ENCODE peak calls at places on chromosomes 5 and 9, in five cellular contexts. N is tibial nerve; J is right cardiac atrium; P is neural crest cell; K is stimulated activated CD8-positive, alpha-beta memory T cell treated with anti-CD3 and anti-CD28 coated beads, Interleukin-15, amount 100 ng/mL, for 1 hour. Z is an unnamed sample.

GRCh38 chr9:126874546-126875314 is 14.3 kb downstream of the ZBTB34 start:
- DNase-seq in N (no peak), J (no peak), K (no peak), P (no peak), Z (no peak)

GRCh38 chr5:30627945-30628344 is 565.5 kb upstream of the CDH6 start:
- DNase-seq in K (no peak), J (no peak), P (no peak), N (no peak), Z (no peak)

GRCh38 chr9:125260564-125260963 is 1.1 kb upstream of the GAPVD1 start:
- DNase-seq in N (no peak), J (no peak), P (no peak), K (no peak), Z (no peak)

GRCh38 chr5:146919304-146919703 is 40.7 kb upstream of the PPP2R2B start:
- DNase-seq in P (peak; percentile 20), N (no peak), K (no peak), J (no peak), Z (no peak)

GRCh38 chr9:70484232-70485130 is 70.0 kb upstream of the KLF9 start:
- DNase-seq in P (peak; percentile 20), K (no peak), N (peak; percentile 57), J (no peak), Z (peak; percentile 72)

GRCh38 chr5:179369530-179369884 is 24.2 kb upstream of the ADAMTS2 start:
- DNase-seq in P (no peak), N (no peak), K (no peak), J (no peak), Z (no peak)

GRCh38 chr5:79809743-79810142 is 120.1 kb downstream of the CMYA5 start:
- DNase-seq in N (no peak), P (no peak), K (no peak), J (no peak), Z (no peak)

GRCh38 chr9:34413229-34413852 is 36.6 kb upstream of the MYORG start:
- DNase-seq in P (peak; percentile 84), N (peak; percentile 20), J (peak; percentile 47), K (no peak), Z (peak; percentile 69)

GRCh38 chr5:87581661-87582060 is 168.9 kb upstream of the CCNH start:
- DNase-seq in N (no peak), P (no peak), J (no peak), K (no peak), Z (no peak)

Z was measured in K562.